ENCODE peak calls at places on chromosomes 6 and 20, in four cellular contexts. One of them, this sample, is unnamed.

GRCh38 chr6:4224082-4224978 is 89.0 kb upstream of the ECI2 start:
- DNase-seq in mesendoderm: peak; percentile 7
- DNase-seq in IMR-90: peak; percentile 51
- DNase-seq in H9: no peak
- DNase-seq in this sample: no peak

GRCh38 chr20:50248104-50248631 is 57.5 kb downstream of the CEBPB start:
- DNase-seq in mesendoderm: no peak
- DNase-seq in IMR-90: peak; percentile 63
- DNase-seq in H9: no peak
- DNase-seq in this sample: peak; percentile 68

GRCh38 chr6:140203611-140204553 is 829.4 kb upstream of the CITED2 start:
- DNase-seq in mesendoderm: no peak
- DNase-seq in IMR-90: peak; percentile 79
- DNase-seq in H9: no peak
- DNase-seq in this sample: no peak

GRCh38 chr6:7106752-7107577 is 796 bp upstream of the RREB1 start:
- DNase-seq in IMR-90: peak; percentile 16
- DNase-seq in mesendoderm: peak; percentile 70
- DNase-seq in H9: peak; percentile 48
- DNase-seq in this sample: peak; percentile 59

GRCh38 chr20:48338717-48339116 is 489.1 kb downstream of the PREX1 start:
- DNase-seq in IMR-90: peak; percentile 73
- DNase-seq in mesendoderm: no peak
- DNase-seq in H9: no peak
- DNase-seq in this sample: peak; percentile 46

GRCh38 chr6:107331409-107332386 is 127.7 kb downstream of the PDSS2 start:
- DNase-seq in H9: no peak
- DNase-seq in mesendoderm: no peak
- DNase-seq in IMR-90: peak; percentile 53
- DNase-seq in this sample: peak; percentile 12

GRCh38 chr6:4346659-4347333 is 211.4 kb upstream of the ECI2 start:
- DNase-seq in IMR-90: peak; percentile 39
- DNase-seq in H9: peak; percentile 25
- DNase-seq in mesendoderm: peak; percentile 37
- DNase-seq in this sample: no peak

GRCh38 chr20:43194187-43194586 is 4.5 kb upstream of the PTPRT start:
- DNase-seq in IMR-90: no peak
- DNase-seq in mesendoderm: no peak
- DNase-seq in H9: no peak
- DNase-seq in this sample: no peak

GRCh38 chr20:52578559-52578958 is 387.0 kb upstream of the ZFP64 start:
- DNase-seq in IMR-90: no peak
- DNase-seq in H9: no peak
- DNase-seq in mesendoderm: no peak
- DNase-seq in this sample: peak; percentile 44

GRCh38 chr6:53616450-53617357 is 48.9 kb downstream of the KLHL31 start:
- DNase-seq in H9: no peak
- DNase-seq in mesendoderm: peak; percentile 23
- DNase-seq in IMR-90: no peak
- DNase-seq in this sample: no peak

GRCh38 chr6:14816106-14816864 is 429.6 kb upstream of the JARID2 start:
- DNase-seq in IMR-90: peak; percentile 60
- DNase-seq in H9: no peak
- DNase-seq in mesendoderm: no peak
- DNase-seq in this sample: no peak

GRCh38 chr6:132246632-132247270 is 154.5 kb downstream of the MOXD1 start:
- DNase-seq in mesendoderm: no peak
- DNase-seq in IMR-90: no peak
- DNase-seq in H9: no peak
- DNase-seq in this sample: no peak

GRCh38 chr6:100475554-100476325 is 11.0 kb upstream of the SIM1 start:
- DNase-seq in IMR-90: peak; percentile 22
- DNase-seq in H9: no peak
- DNase-seq in mesendoderm: no peak
- DNase-seq in this sample: peak; percentile 70

GRCh38 chr20:9400371-9401025 is 113.9 kb upstream of the LAMP5 start:
- DNase-seq in mesendoderm: no peak
- DNase-seq in H9: no peak
- DNase-seq in IMR-90: peak; percentile 20
- DNase-seq in this sample: no peak

GRCh38 chr6:51489133-51489532 is 598.3 kb downstream of the PKHD1 start:
- DNase-seq in IMR-90: no peak
- DNase-seq in mesendoderm: no peak
- DNase-seq in H9: no peak
- DNase-seq in this sample: no peak

GRCh38 chr6:8191629-8192028 is 89.3 kb upstream of the EEF1E1 start:
- DNase-seq in IMR-90: no peak
- DNase-seq in mesendoderm: no peak
- DNase-seq in H9: no peak
- DNase-seq in this sample: peak; percentile 32

GRCh38 chr6:81773887-81774286 is 21.4 kb upstream of the TENT5A start:
- DNase-seq in IMR-90: no peak
- DNase-seq in H9: no peak
- DNase-seq in mesendoderm: no peak
- DNase-seq in this sample: no peak

GRCh38 chr6:18412644-18413043 is 25.5 kb downstream of the RNF144B start:
- DNase-seq in H9: no peak
- DNase-seq in mesendoderm: no peak
- DNase-seq in IMR-90: peak; percentile 77
- DNase-seq in this sample: peak; percentile 50

GRCh38 chr6:46246081-46246480 is 75.3 kb upstream of the ENPP5 start:
- DNase-seq in mesendoderm: no peak
- DNase-seq in H9: no peak
- DNase-seq in IMR-90: no peak
- DNase-seq in this sample: no peak

GRCh38 chr6:56555438-56555872 is 87.2 kb downstream of the DST start:
- DNase-seq in H9: no peak
- DNase-seq in mesendoderm: peak; percentile 41
- DNase-seq in IMR-90: peak; percentile 73
- DNase-seq in this sample: no peak

GRCh38 chr6:28658475-28659249 is 133.0 kb downstream of the GPX5 start:
- DNase-seq in H9: peak; percentile 36
- DNase-seq in mesendoderm: peak; percentile 56
- DNase-seq in IMR-90: peak; percentile 12
- DNase-seq in this sample: no peak

GRCh38 chr6:113120577-113121285 is 736.4 kb upstream of the MARCKS start:
- DNase-seq in mesendoderm: peak; percentile 78
- DNase-seq in H9: no peak
- DNase-seq in IMR-90: peak; percentile 93
- DNase-seq in this sample: peak; percentile 95

GRCh38 chr20:51379601-51380341 is 162.7 kb downstream of the NFATC2 start:
- DNase-seq in H9: no peak
- DNase-seq in IMR-90: no peak
- DNase-seq in mesendoderm: peak; percentile 37
- DNase-seq in this sample: no peak

GRCh38 chr20:34762031-34762555 is 57.9 kb downstream of the TP53INP2 start:
- DNase-seq in mesendoderm: no peak
- DNase-seq in IMR-90: no peak
- DNase-seq in H9: no peak
- DNase-seq in this sample: no peak

GRCh38 chr6:2797564-2798014 is 32.4 kb downstream of the WRNIP1 start:
- DNase-seq in H9: no peak
- DNase-seq in mesendoderm: peak; percentile 19
- DNase-seq in IMR-90: no peak
- DNase-seq in this sample: no peak

GRCh38 chr20:39960522-39961420 is 728.3 kb downstream of the MAFB start:
- DNase-seq in IMR-90: no peak
- DNase-seq in mesendoderm: peak; percentile 55
- DNase-seq in H9: peak; percentile 47
- DNase-seq in this sample: no peak

GRCh38 chr6:5012531-5012930 is 8.7 kb upstream of the RPP40 start:
- DNase-seq in H9: no peak
- DNase-seq in IMR-90: peak; percentile 75
- DNase-seq in mesendoderm: no peak
- DNase-seq in this sample: no peak

GRCh38 chr20:20364016-20364746 is 3.7 kb upstream of the INSM1 start:
- DNase-seq in mesendoderm: peak; percentile 88
- DNase-seq in IMR-90: no peak
- DNase-seq in H9: peak; percentile 78
- DNase-seq in this sample: no peak

GRCh38 chr20:57111028-57111373 is 155.4 kb downstream of the BMP7 start:
- DNase-seq in IMR-90: no peak
- DNase-seq in mesendoderm: no peak
- DNase-seq in H9: no peak
- DNase-seq in this sample: no peak

GRCh38 chr6:26205625-26206574 is 118.7 kb downstream of the HFE start:
- DNase-seq in H9: no peak
- DNase-seq in mesendoderm: peak; percentile 89
- DNase-seq in IMR-90: peak; percentile 91
- DNase-seq in this sample: peak; percentile 47

GRCh38 chr6:34145161-34146020 is 496 bp downstream of the GRM4 start:
- DNase-seq in mesendoderm: peak; percentile 89
- DNase-seq in H9: peak; percentile 69
- DNase-seq in IMR-90: peak; percentile 46
- DNase-seq in this sample: no peak

GRCh38 chr6:63527658-63528514 is 44.4 kb upstream of the LOC128125822 start:
- DNase-seq in mesendoderm: peak; percentile 35
- DNase-seq in H9: no peak
- DNase-seq in IMR-90: peak; percentile 100
- DNase-seq in this sample: peak; percentile 90

GRCh38 chr6:169411296-169411695 is 157.7 kb upstream of the THBS2 start:
- DNase-seq in IMR-90: no peak
- DNase-seq in H9: no peak
- DNase-seq in mesendoderm: no peak
- DNase-seq in this sample: no peak

GRCh38 chr20:4190792-4191519 is 175.6 kb upstream of the RNF24 start:
- DNase-seq in H9: no peak
- DNase-seq in mesendoderm: no peak
- DNase-seq in IMR-90: no peak
- DNase-seq in this sample: no peak

GRCh38 chr6:114735118-114735730 is 392.4 kb upstream of the HS3ST5 start:
- DNase-seq in H9: no peak
- DNase-seq in IMR-90: no peak
- DNase-seq in mesendoderm: peak; percentile 10
- DNase-seq in this sample: no peak

DNA sequence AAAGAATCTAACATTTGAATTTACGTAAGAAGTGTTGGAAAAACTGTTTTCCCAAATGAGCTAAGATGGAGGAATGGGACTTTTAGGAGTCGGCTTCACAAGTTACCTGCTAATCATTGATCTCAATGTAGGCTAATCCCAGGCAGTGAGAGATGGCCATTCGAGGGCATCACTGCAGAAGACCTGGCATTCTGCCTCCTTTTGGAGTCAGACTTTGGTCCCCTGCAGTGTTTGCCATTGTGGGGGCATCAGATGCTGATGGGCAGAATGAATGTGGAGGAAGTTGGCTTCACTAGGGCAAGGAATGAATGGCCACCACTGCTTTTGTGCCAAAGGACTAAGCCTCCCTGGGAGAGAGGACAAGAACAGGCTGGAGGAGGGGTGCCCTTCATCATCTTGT is 55.7 kb upstream of the NKX2-2 start:
- DNase-seq in mesendoderm: no peak
- DNase-seq in H9: no peak
- DNase-seq in IMR-90: no peak
- DNase-seq in this sample: no peak
- H2AK5ac ChIP-seq in mesendoderm: no peak overlapping the region
- H2AK5ac ChIP-seq in H9: no peak overlapping the region
- H2AK5ac ChIP-seq in IMR-90: no peak overlapping the region
- H2AK5ac ChIP-seq in this sample: no peak overlapping the region

GRCh38 chr6:165881812-165882211 is 218.8 kb upstream of the PDE10A start:
- DNase-seq in mesendoderm: no peak
- DNase-seq in H9: no peak
- DNase-seq in IMR-90: no peak
- DNase-seq in this sample: no peak

GRCh38 chr6:165880721-165881120 is 217.7 kb upstream of the PDE10A start:
- DNase-seq in mesendoderm: no peak
- DNase-seq in IMR-90: peak; percentile 71
- DNase-seq in H9: no peak
- DNase-seq in this sample: peak; percentile 31

GRCh38 chr6:165884813-165885765 is 222.0 kb upstream of the PDE10A start:
- DNase-seq in H9: peak; percentile 84
- DNase-seq in mesendoderm: peak; percentile 86
- DNase-seq in IMR-90: peak; percentile 68
- DNase-seq in this sample: peak; percentile 68

GRCh38 chr6:165886169-165886568 is 223.1 kb upstream of the PDE10A start:
- DNase-seq in H9: no peak
- DNase-seq in IMR-90: no peak
- DNase-seq in mesendoderm: no peak
- DNase-seq in this sample: no peak

GRCh38 chr6:165883851-165884640 is 221.0 kb upstream of the PDE10A start:
- DNase-seq in mesendoderm: peak; percentile 10
- DNase-seq in IMR-90: peak; percentile 59
- DNase-seq in H9: no peak
- DNase-seq in this sample: no peak
- H2AK5ac ChIP-seq in mesendoderm: no peak overlapping the region
- H2AK5ac ChIP-seq in IMR-90: peak overlapping the region; percentile 17
- H2AK5ac ChIP-seq in H9: no peak overlapping the region
- H2AK5ac ChIP-seq in this sample: no peak overlapping the region

GRCh38 chr6:157456524-157456829 is 75.5 kb downstream of the ZDHHC14 start:
- DNase-seq in H9: no peak
- DNase-seq in IMR-90: no peak
- DNase-seq in mesendoderm: no peak
- DNase-seq in this sample: peak; percentile 32

GRCh38 chr6:157455731-157456523 is 74.9 kb downstream of the ZDHHC14 start:
- DNase-seq in mesendoderm: no peak
- DNase-seq in IMR-90: no peak
- DNase-seq in H9: no peak
- DNase-seq in this sample: no peak

GRCh38 chr6:157453978-157454377 is 73.0 kb downstream of the ZDHHC14 start:
- DNase-seq in H9: no peak
- DNase-seq in IMR-90: no peak
- DNase-seq in mesendoderm: no peak
- DNase-seq in this sample: no peak

GRCh38 chr6:157453131-157453530 is 72.1 kb downstream of the ZDHHC14 start:
- DNase-seq in H9: no peak
- DNase-seq in IMR-90: no peak
- DNase-seq in mesendoderm: no peak
- DNase-seq in this sample: no peak

GRCh38 chr6:157455028-157455714 is 74.2 kb downstream of the ZDHHC14 start:
- DNase-seq in mesendoderm: no peak
- DNase-seq in IMR-90: no peak
- DNase-seq in H9: no peak
- DNase-seq in this sample: no peak
- H2AK5ac ChIP-seq in mesendoderm: no peak overlapping the region
- H2AK5ac ChIP-seq in IMR-90: no peak overlapping the region
- H2AK5ac ChIP-seq in H9: no peak overlapping the region
- H2AK5ac ChIP-seq in this sample: no peak overlapping the region

DNA sequence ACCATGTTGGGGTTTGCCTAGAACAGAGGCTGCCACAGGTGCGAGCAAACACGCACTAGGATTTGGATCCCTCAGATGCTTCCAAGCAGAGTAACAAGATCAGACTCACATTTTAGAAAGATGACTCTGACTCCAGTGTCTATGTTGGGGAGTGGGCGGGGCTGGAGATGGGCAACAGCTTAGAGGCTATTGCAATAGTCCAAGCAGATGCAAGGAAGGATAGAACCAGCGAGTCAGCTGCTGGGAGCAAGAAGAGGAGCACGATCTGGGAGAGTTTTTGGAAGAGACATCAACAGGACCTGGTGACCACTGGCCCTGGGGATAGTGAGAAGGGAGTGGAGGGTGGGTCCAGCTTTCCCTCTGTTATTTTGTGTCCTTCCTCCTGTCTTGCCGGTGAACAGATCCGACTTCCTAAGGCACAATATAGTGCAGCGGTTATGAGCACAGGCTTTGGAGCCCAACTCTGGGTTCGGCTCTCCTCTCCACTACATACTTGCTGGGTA is 52.7 kb downstream of the FGD2 start:
- DNase-seq in mesendoderm: no peak
- DNase-seq in IMR-90: peak; percentile 76
- DNase-seq in H9: no peak
- DNase-seq in this sample: peak; percentile 57
- H2AK5ac ChIP-seq in mesendoderm: peak overlapping the region; percentile 12
- H2AK5ac ChIP-seq in IMR-90: peak overlapping the region; percentile 70
- H2AK5ac ChIP-seq in H9: no peak overlapping the region
- H2AK5ac ChIP-seq in this sample: no peak overlapping the region